ENCODE peak calls at places on chromosomes 5 and 9, in ten cellular contexts. H, L, W, Y, Q, Z, B, T, K and F are unnamed samples.

GRCh38 chr9:101307041-101307440 is 77.8 kb downstream of the BAAT start:
- DNase-seq in B (no peak), H (no peak), L (no peak), T (no peak), K (no peak), Z (no peak), W (no peak), Q (no peak), Y (no peak), F (no peak)

GRCh38 chr5:14946813-14947640 is 75.4 kb upstream of the ANKH start:
- DNase-seq in L (peak), W (peak), B (peak), T (no peak), Y (no peak), K (peak), Q (no peak), H (no peak), Z (peak), F (no peak)

GRCh38 chr5:134138416-134139376 is 24.2 kb downstream of the TCF7 start:
- DNase-seq in W (no peak), Z (no peak), L (no peak), T (peak), H (peak), Q (no peak), Y (no peak), B (peak), K (peak), F (no peak)

GRCh38 chr9:136688274-136689107 is 1.2 kb upstream of the AGPAT2 start:
- DNase-seq in W (no peak), Q (no peak), L (no peak), K (no peak), B (peak), Y (no peak), Z (no peak), H (peak), T (no peak), F (no peak)

GRCh38 chr5:179421156-179421895 is 76.1 kb upstream of the ADAMTS2 start:
- DNase-seq in Z (no peak), W (no peak), Y (no peak), B (no peak), T (no peak), H (no peak), Q (no peak), K (no peak), L (no peak), F (peak)

GRCh38 chr5:137446611-137447010 is 52.5 kb downstream of the SPOCK1 start:
- DNase-seq in T (no peak), W (no peak), Z (no peak), B (no peak), H (no peak), L (no peak), Y (no peak), Q (no peak), K (no peak), F (no peak)

GRCh38 chr5:116225318-116225717 is 140.5 kb downstream of the COMMD10 start:
- DNase-seq in Z (no peak), H (no peak), Y (no peak), B (no peak), K (no peak), Q (no peak), W (no peak), T (no peak), L (no peak), F (no peak)

GRCh38 chr9:108580021-108580439 is 275.8 kb downstream of the ACTL7B start:
- DNase-seq in B (no peak), Z (no peak), Y (no peak), W (no peak), K (no peak), L (peak), Q (no peak), H (no peak), T (peak), F (no peak)

GRCh38 chr5:109411627-109412026 is 1.9 kb upstream of the PJA2 start:
- DNase-seq in K (no peak), Q (peak), H (no peak), W (no peak), L (peak), Z (peak), T (peak), B (no peak), Y (no peak), F (no peak)

GRCh38 chr9:79984429-79985067 is 412.8 kb downstream of the TLE4 start:
- DNase-seq in K (no peak), Q (no peak), L (no peak), W (no peak), B (no peak), Y (no peak), Z (no peak), T (no peak), H (no peak), F (peak)

GRCh38 chr9:110330484-110331115 is 7.1 kb downstream of the TXNDC8 start:
- DNase-seq in Q (no peak), T (peak), Z (no peak), W (no peak), K (no peak), H (no peak), L (no peak), B (no peak), Y (no peak), F (no peak)

GRCh38 chr5:37875051-37875787 is 35.4 kb upstream of the GDNF start:
- DNase-seq in Q (peak), W (no peak), L (no peak), Z (no peak), K (no peak), T (no peak), B (peak), H (no peak), Y (no peak), F (no peak)

GRCh38 chr5:150511641-150512367 is 3.9 kb downstream of the NDST1 start:
- DNase-seq in Y (no peak), Q (no peak), W (no peak), Z (peak), K (no peak), T (peak), B (no peak), L (peak), H (peak), F (peak)

GRCh38 chr5:172175263-172175719 is 12.7 kb downstream of the STK10 start:
- DNase-seq in B (peak), W (peak), Y (no peak), K (peak), L (no peak), H (peak), Q (no peak), Z (no peak), T (no peak), F (peak)

GRCh38 chr5:5710471-5710870 is 288.0 kb downstream of the ICE1 start:
- DNase-seq in Y (no peak), B (no peak), Z (no peak), W (no peak), H (no peak), T (no peak), L (no peak), Q (no peak), K (no peak), F (no peak)

GRCh38 chr9:116141864-116142561 is 11.6 kb upstream of the PAPPA start:
- DNase-seq in Q (no peak), W (no peak), B (no peak), Z (no peak), T (no peak), K (no peak), L (no peak), H (no peak), Y (no peak), F (no peak)

GRCh38 chr9:77883846-77884771 is 147.5 kb downstream of the GNAQ start:
- DNase-seq in Q (no peak), L (no peak), W (no peak), Z (no peak), Y (no peak), T (no peak), H (no peak), K (no peak), B (no peak), F (no peak)

GRCh38 chr9:74498616-74499095 is 1.5 kb downstream of the RORB start:
- DNase-seq in Y (peak), B (no peak), W (no peak), Z (no peak), Q (no peak), T (no peak), L (no peak), H (peak), K (no peak), F (no peak)

GRCh38 chr5:31783246-31783645 is 144.3 kb downstream of the PDZD2 start:
- DNase-seq in H (no peak), B (no peak), Z (no peak), Q (no peak), L (no peak), Y (no peak), W (no peak), T (no peak), K (no peak), F (no peak)

GRCh38 chr5:1058988-1059883 is 50.6 kb downstream of the NKD2 start:
- DNase-seq in Q (no peak), H (peak), K (no peak), Z (no peak), B (no peak), W (no peak), Y (no peak), T (no peak), L (no peak), F (no peak)

GRCh38 chr5:178104492-178104891 is 8.8 kb upstream of the N4BP3 start:
- DNase-seq in T (no peak), Q (no peak), K (no peak), W (no peak), L (no peak), Z (no peak), B (no peak), Y (no peak), H (no peak), F (no peak)

GRCh38 chr9:115673599-115673998 is 480.0 kb upstream of the PAPPA start:
- DNase-seq in Y (no peak), T (no peak), H (no peak), Q (no peak), Z (no peak), K (no peak), B (no peak), L (no peak), W (no peak), F (no peak)

GRCh38 chr5:84403773-84404172 is 19.1 kb upstream of the EDIL3 start:
- DNase-seq in K (no peak), Y (no peak), T (peak), H (no peak), L (no peak), Q (peak), Z (no peak), B (no peak), W (no peak), F (no peak)

GRCh38 chr5:171577940-171578856 is 158.8 kb downstream of the FGF18 start:
- DNase-seq in Q (no peak), T (no peak), L (no peak), Z (no peak), B (no peak), Y (peak), K (no peak), H (peak), W (no peak), F (no peak)

GRCh38 chr9:75830303-75830702 is 60.2 kb upstream of the PCSK5 start:
- DNase-seq in Z (no peak), Y (no peak), B (no peak), T (no peak), K (no peak), Q (no peak), L (no peak), W (no peak), H (no peak), F (no peak)

GRCh38 chr9:78032599-78033457 is 1.2 kb upstream of the GNAQ start:
- DNase-seq in Q (no peak), H (no peak), K (no peak), Y (no peak), L (peak), W (no peak), B (no peak), Z (peak), T (no peak), F (no peak)

GRCh38 chr5:21391506-21391905 is 1403.5 kb upstream of the CDH18 start:
- DNase-seq in W (no peak), Z (no peak), L (no peak), B (no peak), H (no peak), Y (no peak), Q (no peak), K (no peak), T (no peak), F (no peak)

GRCh38 chr5:147176422-147176821 is 58.4 kb upstream of the STK32A start:
- DNase-seq in T (no peak), L (no peak), H (no peak), B (no peak), W (no peak), Z (no peak), K (no peak), Y (no peak), Q (no peak), F (no peak)

GRCh38 chr5:134647750-134648424 is 698 bp upstream of the SEC24A start:
- DNase-seq in T (peak), H (peak), L (no peak), B (peak), Q (peak), Y (no peak), K (peak), W (peak), Z (peak), F (peak)

GRCh38 chr9:110887276-110887675 is 151.0 kb downstream of the LPAR1 start:
- DNase-seq in Y (no peak), W (no peak), Z (no peak), B (no peak), K (no peak), Q (no peak), H (no peak), L (no peak), T (no peak), F (no peak)

GRCh38 chr5:151925396-151925750 is 722 bp upstream of the GLRA1 start:
- DNase-seq in K (no peak), B (no peak), Q (no peak), Y (no peak), Z (no peak), H (no peak), W (no peak), L (no peak), T (no peak), F (no peak)

GRCh38 chr5:93748875-93749397 is 7.5 kb upstream of the POU5F2 start:
- DNase-seq in B (peak), H (no peak), L (no peak), K (no peak), Z (no peak), Q (no peak), Y (no peak), W (no peak), T (no peak), F (no peak)

GRCh38 chr5:3047212-3047774 is 295.8 kb upstream of the IRX2 start:
- DNase-seq in H (no peak), Y (no peak), T (no peak), B (no peak), Q (no peak), W (no peak), Z (no peak), K (no peak), L (no peak), F (no peak)

GRCh38 chr5:135131801-135132675 is 98.0 kb upstream of the PITX1 start:
- DNase-seq in Z (no peak), K (no peak), T (no peak), Q (no peak), B (no peak), W (no peak), H (no peak), Y (no peak), L (no peak), F (no peak)

GRCh38 chr9:79471577-79472543 is 99.9 kb upstream of the TLE4 start:
- DNase-seq in Y (no peak), T (peak), Z (no peak), H (peak), Q (no peak), B (peak), K (peak), W (no peak), L (no peak), F (peak)

GRCh38 chr5:53369681-53370080 is 110.7 kb upstream of the FST start:
- DNase-seq in H (no peak), L (no peak), Y (no peak), Z (no peak), B (no peak), T (no peak), Q (no peak), W (no peak), K (no peak), F (no peak)

GRCh38 chr5:91190333-91190680 is 192.8 kb downstream of the ARRDC3 start:
- DNase-seq in Y (no peak), K (no peak), B (peak), Z (peak), T (no peak), H (no peak), L (no peak), Q (no peak), W (no peak), F (no peak)
- TF ChIP-seq CTCF in Y (no peak), K (no peak), B (no peak), Z (no peak), T (no peak), H (no peak), L (no peak), Q (no peak), W (no peak), F (no peak)

GRCh38 chr9:69785757-69786156 is 25.9 kb upstream of the PTAR1 start:
- DNase-seq in Y (no peak), Z (no peak), T (no peak), W (no peak), L (no peak), Q (peak), B (no peak), H (no peak), K (no peak), F (no peak)
- TF ChIP-seq CTCF in Y (no peak), Z (no peak), T (peak), W (no peak), L (no peak), Q (peak), B (no peak), H (no peak), K (no peak), F (no peak)

GRCh38 chr9:89796606-89797005 is 191.8 kb downstream of the GADD45G start:
- DNase-seq in W (no peak), B (no peak), Q (no peak), H (no peak), Y (no peak), L (no peak), T (no peak), Z (no peak), K (no peak), F (no peak)
- TF ChIP-seq CTCF in W (no peak), B (no peak), Q (no peak), H (no peak), Y (no peak), L (no peak), T (no peak), Z (no peak), K (no peak), F (no peak)

DNA sequence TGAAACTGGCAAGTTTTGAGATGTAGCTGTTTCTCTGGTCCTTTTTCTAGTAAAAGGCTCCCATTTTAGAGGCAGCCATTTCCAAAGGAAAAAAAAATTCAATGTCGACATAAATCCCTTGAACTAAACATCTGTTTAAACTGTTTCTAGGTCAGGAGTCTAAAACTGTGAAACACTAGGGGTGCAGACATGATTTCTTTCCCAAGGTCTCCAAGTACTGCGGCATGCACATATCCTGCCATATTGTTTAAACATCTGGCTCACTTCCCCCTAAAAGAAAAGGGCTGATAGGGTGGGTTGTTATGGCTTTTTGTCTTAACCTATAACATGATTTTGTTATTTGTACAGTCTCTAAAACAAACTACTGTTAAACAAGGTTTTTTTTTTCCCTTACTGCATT is 51.1 kb downstream of the NFIB start:
- DNase-seq in L (no peak), H (no peak), K (no peak), Q (no peak), B (no peak), Z (no peak), T (no peak), Y (no peak), W (no peak), F (no peak)
- TF ChIP-seq CTCF in L (no peak), H (no peak), K (no peak), Q (no peak), B (no peak), Z (no peak), T (no peak), Y (no peak), W (no peak), F (no peak)

GRCh38 chr9:105425817-105426433 is 21.9 kb upstream of the FSD1L start:
- DNase-seq in Y (no peak), K (no peak), T (no peak), B (peak), H (no peak), L (peak), W (no peak), Q (no peak), Z (no peak), F (no peak)
- TF ChIP-seq CTCF in Y (peak), K (peak), T (peak), B (peak), H (peak), L (peak), W (peak), Q (peak), Z (peak), F (no peak)

GRCh38 chr5:127428748-127429147 is 88.7 kb upstream of the PRRC1 start:
- DNase-seq in Q (no peak), K (no peak), T (no peak), W (no peak), Y (no peak), B (no peak), L (no peak), H (no peak), Z (no peak), F (no peak)

GRCh38 chr5:127426661-127427060 is 90.8 kb upstream of the PRRC1 start:
- DNase-seq in T (no peak), L (no peak), Q (no peak), B (no peak), Y (no peak), K (no peak), W (no peak), H (no peak), Z (no peak), F (no peak)

GRCh38 chr5:127430627-127431026 is 86.8 kb upstream of the PRRC1 start:
- DNase-seq in K (no peak), Y (no peak), T (no peak), B (no peak), Q (no peak), L (no peak), H (no peak), W (no peak), Z (no peak), F (no peak)

GRCh38 chr5:127434588-127434987 is 82.9 kb upstream of the PRRC1 start:
- DNase-seq in T (no peak), Y (no peak), L (no peak), Z (no peak), B (no peak), H (no peak), K (no peak), Q (no peak), W (no peak), F (no peak)

GRCh38 chr5:127431977-127432376 is 85.5 kb upstream of the PRRC1 start:
- DNase-seq in L (no peak), W (no peak), Z (no peak), Y (no peak), Q (no peak), K (no peak), T (no peak), B (no peak), H (no peak), F (no peak)
- TF ChIP-seq CTCF in L (no peak), W (no peak), Z (no peak), Y (no peak), Q (no peak), K (no peak), T (no peak), B (no peak), H (no peak), F (no peak)

DNA sequence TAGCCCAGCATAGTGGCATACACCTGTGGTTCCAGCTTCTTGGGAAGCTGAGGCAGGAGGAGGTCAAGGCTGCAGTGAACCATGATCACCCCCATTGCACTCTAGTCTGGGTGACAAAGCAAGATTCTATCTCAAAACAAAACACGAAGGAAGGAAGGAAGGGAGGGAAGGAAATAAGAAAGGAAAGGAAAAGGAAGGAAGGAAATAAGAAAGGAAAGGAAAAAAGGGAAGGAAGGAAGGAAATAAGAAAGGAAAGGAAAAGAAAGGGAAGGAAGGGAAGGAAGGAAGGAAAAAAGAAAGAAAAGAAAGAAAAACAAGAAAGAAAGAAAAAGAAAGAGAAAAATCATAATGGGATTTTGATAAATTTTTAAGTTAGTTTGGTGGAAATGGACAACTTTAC is 3.1 kb upstream of the STX17 start:
- DNase-seq in K (no peak), L (no peak), Z (no peak), Y (no peak), B (no peak), Q (no peak), H (no peak), W (no peak), T (no peak), F (no peak)
- TF ChIP-seq CTCF in K (no peak), L (no peak), Z (no peak), Y (no peak), B (no peak), Q (no peak), H (no peak), W (no peak), T (no peak), F (no peak)